ENCODE peak calls at places on chromosome 4, in seven cellular contexts. W is K562, O is suprapubic skin, N is Panc1, G is breast epithelium, J is spleen, C is transverse colon. H is an unnamed sample.

GRCh38 chr4:52094746-52095145 is 43.6 kb downstream of the SPATA18 start:
- DNase-seq in O (no peak), G (no peak), W (no peak), C (no peak), J (no peak), N (no peak), H (no peak)

GRCh38 chr4:48223633-48224295 is 45.9 kb downstream of the TEC start:
- DNase-seq in G (no peak), C (no peak), J (no peak), N (peak), O (no peak), W (no peak), H (no peak)

GRCh38 chr4:152021788-152022438 is 261.1 kb upstream of the GATB start:
- DNase-seq in W (no peak), J (no peak), O (no peak), G (no peak), C (no peak), N (no peak), H (no peak)

GRCh38 chr4:112888617-112889016 is 160.8 kb upstream of the ANK2 start:
- DNase-seq in G (no peak), C (no peak), N (no peak), J (no peak), O (no peak), W (no peak), H (no peak)

GRCh38 chr4:183099537-183100297 is 660 bp downstream of the WWC2 start:
- DNase-seq in G (no peak), O (peak), N (no peak), W (peak), J (peak), C (no peak), H (no peak)

GRCh38 chr4:56979674-56980073 is 978 bp downstream of the POLR2B start:
- DNase-seq in J (no peak), N (no peak), C (peak), O (no peak), W (no peak), G (no peak), H (no peak)

GRCh38 chr4:83011779-83012630 is 1.4 kb upstream of the LIN54 start:
- DNase-seq in N (no peak), G (peak), W (no peak), J (no peak), C (peak), O (peak), H (no peak)

GRCh38 chr4:3197366-3198105 is 51.4 kb upstream of the MSANTD1 start:
- DNase-seq in C (no peak), G (no peak), N (no peak), W (no peak), O (peak), J (no peak), H (no peak)

GRCh38 chr4:141913928-141914327 is 277.5 kb downstream of the IL15 start:
- DNase-seq in J (no peak), G (no peak), N (no peak), C (no peak), O (no peak), W (no peak), H (no peak)

GRCh38 chr4:7630559-7631287 is 196.0 kb upstream of the PSAPL1 start:
- DNase-seq in O (no peak), J (no peak), N (peak), W (no peak), G (no peak), C (no peak), H (no peak)

GRCh38 chr4:137359691-137360315 is 172.5 kb downstream of the PCDH18 start:
- DNase-seq in C (no peak), G (no peak), W (no peak), J (no peak), N (no peak), O (no peak), H (no peak)

GRCh38 chr4:171847751-171848150 is 34.5 kb downstream of the GALNTL6 start:
- DNase-seq in O (no peak), G (no peak), W (no peak), N (no peak), C (no peak), J (no peak), H (no peak)

GRCh38 chr4:173253561-173253960 is 80.6 kb downstream of the HMGB2 start:
- DNase-seq in W (no peak), J (no peak), C (no peak), G (no peak), N (no peak), O (no peak), H (no peak)

GRCh38 chr4:113821851-113822250 is 60.3 kb upstream of the CAMK2D start:
- DNase-seq in W (no peak), O (no peak), N (no peak), J (no peak), G (no peak), C (no peak), H (no peak)

GRCh38 chr4:48342559-48342878 is 1.2 kb downstream of the SLAIN2 start:
- DNase-seq in C (no peak), W (no peak), J (no peak), G (no peak), N (no peak), O (no peak), H (no peak)

GRCh38 chr4:76515975-76516853 is 81.2 kb downstream of the SHROOM3 start:
- DNase-seq in G (no peak), W (no peak), O (no peak), C (no peak), N (no peak), J (no peak), H (no peak)

GRCh38 chr4:106062452-106062875 is 167.2 kb downstream of the NPNT start:
- DNase-seq in W (no peak), C (no peak), G (no peak), J (no peak), O (no peak), N (no peak), H (no peak)

GRCh38 chr4:17272154-17272553 is 239.7 kb downstream of the QDPR start:
- DNase-seq in O (no peak), C (no peak), G (no peak), N (no peak), J (no peak), W (peak), H (no peak)

GRCh38 chr4:182427530-182427929 is 184.3 kb downstream of the TENM3 start:
- DNase-seq in J (no peak), W (no peak), N (no peak), O (no peak), G (no peak), C (no peak), H (no peak)

GRCh38 chr4:74108457-74109115 is 9.6 kb upstream of the CXCL2 start:
- DNase-seq in W (no peak), C (no peak), G (no peak), O (no peak), N (no peak), J (no peak), H (no peak)

GRCh38 chr4:120156115-120156718 is 89.6 kb upstream of the MAD2L1 start:
- DNase-seq in N (peak), W (peak), C (no peak), G (no peak), O (no peak), J (no peak), H (no peak)

GRCh38 chr4:154911097-154911496 is 130.0 kb downstream of the RBM46 start:
- DNase-seq in N (no peak), C (no peak), O (no peak), G (no peak), W (no peak), J (no peak), H (no peak)
- TF ChIP-seq CTCF in N (no peak), C (no peak), O (no peak), G (no peak), W (no peak), J (no peak), H (no peak)

GRCh38 chr4:41880840-41881831 is 54.1 kb upstream of the TMEM33 start:
- DNase-seq in O (no peak), G (no peak), J (peak), N (no peak), W (no peak), C (no peak), H (no peak)
- H3K4me3 ChIP-seq in O (peak), G (peak), J (peak), N (peak), W (no peak), C (peak), H (peak)

GRCh38 chr4:19285146-19285545 is 966.6 kb upstream of the SLIT2 start:
- DNase-seq in J (no peak), N (no peak), C (no peak), O (no peak), G (no peak), W (no peak), H (no peak)
- TF ChIP-seq POLR2AphosphoS5 in J (no peak), N (no peak), C (no peak), O (no peak), G (no peak), W (no peak), H (no peak)

DNA sequence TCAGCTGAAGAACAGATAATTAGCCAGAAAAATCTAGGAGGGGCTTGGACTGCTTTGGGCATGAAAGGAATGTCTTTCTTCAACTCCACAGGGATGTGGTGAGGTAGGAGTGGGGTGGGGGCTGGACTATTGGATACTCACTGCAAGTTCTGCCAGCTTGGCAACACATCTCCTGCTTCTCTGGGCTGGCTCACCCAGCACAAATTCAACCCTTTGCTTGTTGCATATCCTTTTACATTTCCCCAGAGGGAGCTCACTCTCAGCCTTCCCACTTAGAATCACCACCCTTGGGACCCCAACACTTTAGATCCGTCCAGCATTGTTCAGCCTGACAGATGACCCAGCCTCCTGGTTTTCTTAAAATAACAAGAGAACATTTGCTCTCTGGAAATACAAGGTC is 120.6 kb downstream of the KDR start:
- DNase-seq in J (no peak), N (no peak), O (no peak), C (no peak), W (no peak), G (peak), H (no peak)
- TF ChIP-seq CTCF in J (no peak), N (no peak), O (no peak), C (no peak), W (no peak), G (no peak), H (no peak)

GRCh38 chr4:4857001-4857808 is 2.3 kb upstream of the MSX1 start:
- DNase-seq in N (no peak), O (no peak), W (no peak), J (peak), G (no peak), C (no peak), H (no peak)
- H3K4me3 ChIP-seq in N (no peak), O (peak), W (no peak), J (no peak), G (peak), C (no peak), H (peak)

GRCh38 chr4:24564488-24564887 is 19.9 kb downstream of the DHX15 start:
- DNase-seq in O (no peak), J (no peak), G (no peak), W (no peak), N (no peak), C (no peak), H (no peak)
- TF ChIP-seq POLR2AphosphoS5 in O (no peak), J (no peak), G (no peak), W (no peak), N (no peak), C (no peak), H (no peak)

DNA sequence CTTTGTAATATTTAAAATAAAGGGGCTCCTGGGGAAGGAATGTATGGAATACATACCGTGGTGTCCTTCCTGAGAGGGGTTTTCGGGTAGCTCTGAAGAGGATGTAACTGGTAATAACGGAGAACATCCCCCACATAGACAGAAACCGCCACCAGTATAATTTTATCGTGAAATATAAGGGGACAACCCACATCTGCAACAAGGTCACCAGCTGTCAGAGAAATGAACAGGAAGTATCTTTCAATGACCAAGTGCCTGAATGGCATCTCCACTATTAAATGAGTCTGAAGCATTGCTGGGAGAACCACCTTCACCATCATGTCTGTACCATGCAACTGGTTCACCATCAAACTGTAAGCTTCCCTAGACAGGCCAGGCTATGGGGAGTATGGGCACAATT is 31.7 kb downstream of the RNF175 start:
- DNase-seq in G (no peak), O (no peak), J (no peak), N (no peak), W (no peak), C (no peak), H (no peak)
- TF ChIP-seq CTCF in G (no peak), O (no peak), J (no peak), N (no peak), W (no peak), C (no peak), H (no peak)

DNA sequence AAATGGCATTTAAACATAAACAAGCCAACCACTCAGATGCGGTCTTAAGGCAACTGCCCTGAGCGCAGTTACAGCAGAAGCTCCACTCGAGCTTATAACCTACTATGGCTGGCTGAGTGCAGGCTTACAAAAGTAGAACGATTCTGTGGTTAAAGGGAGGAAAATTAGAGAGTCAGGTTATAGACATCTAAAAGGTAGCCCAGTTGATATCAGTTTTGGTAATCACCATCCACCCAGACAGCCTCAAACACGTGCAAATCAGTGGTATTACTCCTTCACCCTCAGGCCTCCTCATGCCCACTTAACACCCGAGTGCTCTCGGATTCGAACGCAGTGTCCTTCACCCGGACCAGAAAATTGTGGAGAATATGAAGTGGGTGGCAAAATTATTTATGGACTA is 3.1 kb downstream of the LEF1 start:
- DNase-seq in W (no peak), C (no peak), O (no peak), N (no peak), J (no peak), G (no peak), H (no peak)
- H3K4me3 ChIP-seq in W (peak), C (no peak), O (peak), N (no peak), J (peak), G (peak), H (no peak)

GRCh38 chr4:186271279-186271678 is 5.3 kb downstream of the F11 start:
- DNase-seq in C (no peak), N (no peak), J (no peak), W (no peak), O (no peak), G (no peak), H (no peak)

GRCh38 chr4:186264660-186265059 is 1.3 kb upstream of the F11 start:
- DNase-seq in N (no peak), C (no peak), J (no peak), O (no peak), G (no peak), W (no peak), H (no peak)

GRCh38 chr4:186260504-186261448 is 5.2 kb upstream of the F11 start:
- DNase-seq in N (no peak), C (no peak), W (no peak), G (no peak), O (no peak), J (no peak), H (no peak)

GRCh38 chr4:186266699-186267467 is 894 bp downstream of the F11 start:
- DNase-seq in J (no peak), G (no peak), O (no peak), C (no peak), W (no peak), N (no peak), H (no peak)

GRCh38 chr4:186265683-186266648 is at the start of gene F11:
- DNase-seq in N (no peak), O (no peak), W (no peak), G (no peak), J (no peak), C (no peak), H (no peak)
- TF ChIP-seq POLR2AphosphoS5 in N (no peak), O (no peak), W (no peak), G (no peak), J (no peak), C (no peak), H (no peak)

GRCh38 chr4:55013431-55013955 is 111.9 kb downstream of the KDR start:
- DNase-seq in G (no peak), N (no peak), W (no peak), O (no peak), J (no peak), C (no peak), H (no peak)

GRCh38 chr4:55012363-55013255 is 112.8 kb downstream of the KDR start:
- DNase-seq in G (no peak), W (no peak), J (no peak), N (no peak), O (no peak), C (no peak), H (no peak)

GRCh38 chr4:55005910-55006309 is 119.5 kb downstream of the KDR start:
- DNase-seq in O (no peak), G (no peak), N (no peak), W (no peak), J (no peak), C (no peak), H (no peak)

GRCh38 chr4:55010550-55010949 is 114.8 kb downstream of the KDR start:
- DNase-seq in C (no peak), N (no peak), J (no peak), G (no peak), O (no peak), W (no peak), H (no peak)

GRCh38 chr4:55008166-55009056 is 117.0 kb downstream of the KDR start:
- DNase-seq in J (no peak), O (no peak), W (peak), G (no peak), N (no peak), C (no peak), H (no peak)
- TF ChIP-seq CTCF in J (no peak), O (no peak), W (peak), G (no peak), N (peak), C (no peak), H (no peak)